ENCODE peak calls at places on chromosomes 7 and 10, in nine cellular contexts. One of them, this sample, is unnamed.
A peak's percentile ranks its signal among the peaks of the same experiment; 100 is the strongest.

GRCh38 chr10:30373596-30374327 is 24.7 kb upstream of the MTPAP start:
- DNase-seq in fibroblast of pulmonary artery: no peak
- DNase-seq in lung: no peak
- DNase-seq in A549: no peak
- DNase-seq in PC-9: no peak
- DNase-seq in body of pancreas: no peak
- DNase-seq in activated effector memory CD4-positive, alpha-beta T cell treated with Interleukin-2 at 50 U/mL for 16 hours: peak; percentile 14
- DNase-seq in cardiac septum: no peak
- DNase-seq in activated CD4-positive, alpha-beta T cell treated with anti-CD3 and anti-CD28 coated beads, Interleukin-2, amount 50 U/mL, for 4 hours: no peak
- DNase-seq in this sample: no peak

GRCh38 chr7:2122651-2123050 is 110.1 kb downstream of the MAD1L1 start:
- DNase-seq in activated effector memory CD4-positive, alpha-beta T cell treated with Interleukin-2 at 50 U/mL for 16 hours: no peak
- DNase-seq in cardiac septum: no peak
- DNase-seq in A549: no peak
- DNase-seq in activated CD4-positive, alpha-beta T cell treated with anti-CD3 and anti-CD28 coated beads, Interleukin-2, amount 50 U/mL, for 4 hours: no peak
- DNase-seq in PC-9: no peak
- DNase-seq in lung: no peak
- DNase-seq in body of pancreas: no peak
- DNase-seq in fibroblast of pulmonary artery: no peak
- DNase-seq in this sample: no peak

GRCh38 chr7:25886387-25887240 is 265.4 kb upstream of the NFE2L3 start:
- DNase-seq in activated CD4-positive, alpha-beta T cell treated with anti-CD3 and anti-CD28 coated beads, Interleukin-2, amount 50 U/mL, for 4 hours: no peak
- DNase-seq in PC-9: no peak
- DNase-seq in fibroblast of pulmonary artery: no peak
- DNase-seq in A549: no peak
- DNase-seq in lung: no peak
- DNase-seq in cardiac septum: no peak
- DNase-seq in body of pancreas: no peak
- DNase-seq in activated effector memory CD4-positive, alpha-beta T cell treated with Interleukin-2 at 50 U/mL for 16 hours: no peak
- DNase-seq in this sample: no peak

GRCh38 chr10:97631098-97631497 is 2.2 kb downstream of the MORN4 start:
- DNase-seq in lung: no peak
- DNase-seq in activated effector memory CD4-positive, alpha-beta T cell treated with Interleukin-2 at 50 U/mL for 16 hours: no peak
- DNase-seq in A549: no peak
- DNase-seq in body of pancreas: no peak
- DNase-seq in cardiac septum: no peak
- DNase-seq in activated CD4-positive, alpha-beta T cell treated with anti-CD3 and anti-CD28 coated beads, Interleukin-2, amount 50 U/mL, for 4 hours: no peak
- DNase-seq in PC-9: no peak
- DNase-seq in fibroblast of pulmonary artery: no peak
- DNase-seq in this sample: no peak

GRCh38 chr10:126705951-126706565 is 35.6 kb upstream of the C10orf90 start:
- DNase-seq in PC-9: no peak
- DNase-seq in fibroblast of pulmonary artery: no peak
- DNase-seq in body of pancreas: no peak
- DNase-seq in activated effector memory CD4-positive, alpha-beta T cell treated with Interleukin-2 at 50 U/mL for 16 hours: no peak
- DNase-seq in lung: no peak
- DNase-seq in activated CD4-positive, alpha-beta T cell treated with anti-CD3 and anti-CD28 coated beads, Interleukin-2, amount 50 U/mL, for 4 hours: no peak
- DNase-seq in cardiac septum: no peak
- DNase-seq in A549: no peak
- DNase-seq in this sample: no peak

GRCh38 chr10:34114914-34115313 is 700.2 kb downstream of the PARD3 start:
- DNase-seq in activated CD4-positive, alpha-beta T cell treated with anti-CD3 and anti-CD28 coated beads, Interleukin-2, amount 50 U/mL, for 4 hours: no peak
- DNase-seq in PC-9: no peak
- DNase-seq in activated effector memory CD4-positive, alpha-beta T cell treated with Interleukin-2 at 50 U/mL for 16 hours: no peak
- DNase-seq in A549: no peak
- DNase-seq in fibroblast of pulmonary artery: no peak
- DNase-seq in cardiac septum: no peak
- DNase-seq in body of pancreas: no peak
- DNase-seq in lung: no peak
- DNase-seq in this sample: no peak

GRCh38 chr10:59508296-59508695 is 145.9 kb upstream of the FAM13C start:
- DNase-seq in cardiac septum: no peak
- DNase-seq in lung: no peak
- DNase-seq in A549: no peak
- DNase-seq in activated effector memory CD4-positive, alpha-beta T cell treated with Interleukin-2 at 50 U/mL for 16 hours: no peak
- DNase-seq in fibroblast of pulmonary artery: no peak
- DNase-seq in activated CD4-positive, alpha-beta T cell treated with anti-CD3 and anti-CD28 coated beads, Interleukin-2, amount 50 U/mL, for 4 hours: no peak
- DNase-seq in PC-9: no peak
- DNase-seq in body of pancreas: no peak
- DNase-seq in this sample: no peak

GRCh38 chr10:116669832-116670644 is 49.3 kb downstream of the PNLIPRP2 start:
- DNase-seq in activated effector memory CD4-positive, alpha-beta T cell treated with Interleukin-2 at 50 U/mL for 16 hours: no peak
- DNase-seq in lung: no peak
- DNase-seq in PC-9: no peak
- DNase-seq in A549: no peak
- DNase-seq in activated CD4-positive, alpha-beta T cell treated with anti-CD3 and anti-CD28 coated beads, Interleukin-2, amount 50 U/mL, for 4 hours: no peak
- DNase-seq in body of pancreas: no peak
- DNase-seq in cardiac septum: no peak
- DNase-seq in fibroblast of pulmonary artery: no peak
- DNase-seq in this sample: no peak